ENCODE peak calls at places on chromosomes 12 and 14, in six cellular contexts. J is GM04504, A is ELF-1, H is HS-5, B is NCI-H146, N is NCI-H748 treated with DMSO at 0.1 percent for 48 hours. E is an unnamed sample.

GRCh38 chr14:98623806-98624430 is 648.1 kb downstream of the BCL11B start:
- DNase-seq in J (no peak), A (no peak), H (no peak), B (no peak), N (peak), E (no peak)

GRCh38 chr12:79300199-79300568 is 390.6 kb downstream of the PAWR start:
- DNase-seq in J (no peak), A (peak), H (peak), B (no peak), N (no peak), E (peak)

GRCh38 chr14:29911815-29912214 is 15.8 kb downstream of the PRKD1 start:
- DNase-seq in J (no peak), A (no peak), H (no peak), B (no peak), N (no peak), E (no peak)

GRCh38 chr12:104750061-104750460 is 208.0 kb downstream of the SLC41A2 start:
- DNase-seq in J (peak), A (no peak), H (peak), B (no peak), N (no peak), E (peak)

GRCh38 chr12:116601524-116601923 is 42.3 kb downstream of the MAP1LC3B2 start:
- DNase-seq in J (no peak), A (no peak), H (peak), B (no peak), N (no peak), E (peak)

GRCh38 chr12:69553626-69554248 is 31.5 kb upstream of the CCT2 start:
- DNase-seq in J (no peak), A (no peak), H (no peak), B (peak), N (peak), E (no peak)

GRCh38 chr12:67155863-67156262 is 113.3 kb upstream of the CAND1 start:
- DNase-seq in J (no peak), A (peak), H (no peak), B (no peak), N (no peak), E (peak)

GRCh38 chr14:65849096-65849495 is 436.6 kb downstream of the FUT8 start:
- DNase-seq in J (no peak), A (no peak), H (no peak), B (no peak), N (no peak), E (peak)

GRCh38 chr14:105080161-105080560 is 14.9 kb upstream of the GPR132 start:
- DNase-seq in J (no peak), A (no peak), H (no peak), B (no peak), N (no peak), E (no peak)

GRCh38 chr12:70837026-70837425 is 83.5 kb downstream of the PTPRR start:
- DNase-seq in J (no peak), A (no peak), H (no peak), B (no peak), N (no peak), E (no peak)

GRCh38 chr14:26370118-26370517 is 227.7 kb downstream of the NOVA1 start:
- DNase-seq in J (no peak), A (no peak), H (no peak), B (peak), N (peak), E (no peak)

GRCh38 chr14:22850944-22851790 is 14.8 kb downstream of the MMP14 start:
- DNase-seq in J (peak), A (peak), H (peak), B (no peak), N (no peak), E (peak)

GRCh38 chr12:32134144-32134888 is 27.7 kb downstream of the BICD1 start:
- DNase-seq in J (no peak), A (no peak), H (no peak), B (no peak), N (no peak), E (no peak)

GRCh38 chr14:102525213-102526143 is 15.9 kb upstream of the ANKRD9 start:
- DNase-seq in J (peak), A (no peak), H (peak), B (peak), N (peak), E (peak)

GRCh38 chr12:63915105-63915830 is 70.8 kb downstream of the SRGAP1 start:
- DNase-seq in J (no peak), A (no peak), H (peak), B (peak), N (no peak), E (no peak)

GRCh38 chr12:54159140-54159539 is 29.6 kb downstream of the SMUG1 start:
- DNase-seq in J (no peak), A (peak), H (no peak), B (peak), N (peak), E (peak)

GRCh38 chr14:35814371-35815005 is 5.4 kb upstream of the RALGAPA1 start:
- DNase-seq in J (peak), A (peak), H (no peak), B (peak), N (peak), E (peak)

GRCh38 chr12:51923506-51924365 is 16.4 kb downstream of the ACVRL1 start:
- DNase-seq in J (no peak), A (peak), H (no peak), B (peak), N (no peak), E (peak)

GRCh38 chr12:15520083-15520482 is 197.8 kb downstream of the PTPRO start:
- DNase-seq in J (no peak), A (no peak), H (no peak), B (peak), N (peak), E (no peak)

GRCh38 chr14:76834296-76834695 is 8.1 kb downstream of the LRRC74A start:
- DNase-seq in J (no peak), A (no peak), H (no peak), B (no peak), N (no peak), E (no peak)

GRCh38 chr12:75665216-75665615 is 153.8 kb upstream of the KRR1 start:
- DNase-seq in J (no peak), A (no peak), H (no peak), B (no peak), N (no peak), E (no peak)

GRCh38 chr14:91919814-91920213 is 27.7 kb downstream of the FBLN5 start:
- DNase-seq in J (peak), A (no peak), H (no peak), B (no peak), N (no peak), E (no peak)

GRCh38 chr14:106378191-106378590 is 851.8 kb downstream of the TMEM121 start:
- DNase-seq in J (no peak), A (no peak), H (no peak), B (no peak), N (no peak), E (no peak)

GRCh38 chr14:101111620-101112290 is 208.2 kb upstream of the RTL1 start:
- DNase-seq in J (no peak), A (no peak), H (no peak), B (no peak), N (no peak), E (peak)

GRCh38 chr14:62988967-62989366 is 56.3 kb downstream of the KCNH5 start:
- DNase-seq in J (no peak), A (no peak), H (no peak), B (no peak), N (no peak), E (no peak)

GRCh38 chr12:24596768-24597388 is 352.0 kb downstream of the BCAT1 start:
- DNase-seq in J (no peak), A (no peak), H (no peak), B (peak), N (peak), E (no peak)

GRCh38 chr14:102848830-102849521 is 71.7 kb downstream of the TRAF3 start:
- DNase-seq in J (peak), A (no peak), H (no peak), B (peak), N (no peak), E (no peak)

GRCh38 chr12:78208106-78208505 is 377.4 kb downstream of the NAV3 start:
- DNase-seq in J (no peak), A (no peak), H (no peak), B (no peak), N (no peak), E (no peak)

GRCh38 chr14:70282666-70283065 is 76.8 kb downstream of the COX16 start:
- DNase-seq in J (no peak), A (no peak), H (no peak), B (peak), N (peak), E (no peak)

GRCh38 chr12:118033902-118034301 is 17.4 kb downstream of the RFC5 start:
- DNase-seq in J (no peak), A (no peak), H (no peak), B (no peak), N (no peak), E (no peak)

GRCh38 chr14:77790566-77791224 is 9.2 kb upstream of the ADCK1 start:
- DNase-seq in J (no peak), A (no peak), H (no peak), B (no peak), N (no peak), E (no peak)

GRCh38 chr12:90854136-90854689 is 100.8 kb downstream of the CCER1 start:
- DNase-seq in J (peak), A (peak), H (peak), B (peak), N (peak), E (no peak)